ENCODE peak calls at places on chromosome 9, in ten cellular contexts. E, T, O, N, L, J, Q, Z, C and K are unnamed samples.

GRCh38 chr9:116572095-116572748 is 114.9 kb upstream of the TRIM32 start:
- DNase-seq in T (peak), L (peak), Q (peak), N (no peak), C (peak), J (peak), Z (peak), E (peak), O (no peak), K (peak)

GRCh38 chr9:134694368-134694665 is 52.7 kb downstream of the COL5A1 start:
- DNase-seq in L (no peak), T (no peak), O (no peak), E (no peak), Q (no peak), C (no peak), J (no peak), Z (no peak), N (no peak), K (no peak)

GRCh38 chr9:135663451-135663770 is 302 bp downstream of the LCN9 start:
- DNase-seq in Z (no peak), J (no peak), Q (no peak), O (no peak), E (no peak), L (no peak), N (no peak), T (no peak), C (no peak), K (no peak)

GRCh38 chr9:91302831-91303230 is 58.9 kb downstream of the AUH start:
- DNase-seq in Q (no peak), N (no peak), T (peak), L (peak), O (peak), Z (peak), C (no peak), E (no peak), J (peak), K (peak)

GRCh38 chr9:27496134-27496504 is 28.0 kb upstream of the IFNK start:
- DNase-seq in Q (no peak), Z (no peak), N (no peak), O (no peak), L (no peak), C (no peak), E (no peak), J (no peak), T (no peak), K (no peak)

GRCh38 chr9:124869466-124869985 is 7.6 kb downstream of the ARPC5L start:
- DNase-seq in L (no peak), C (peak), O (no peak), E (no peak), N (peak), T (no peak), J (no peak), Z (no peak), Q (no peak), K (no peak)

GRCh38 chr9:19896161-19896560 is 107.3 kb upstream of the SLC24A2 start:
- DNase-seq in C (no peak), T (no peak), Z (no peak), O (no peak), L (no peak), J (no peak), E (no peak), Q (no peak), N (no peak), K (no peak)

GRCh38 chr9:111896942-111897830 is 572 bp downstream of the UGCG start:
- DNase-seq in T (peak), Z (peak), C (no peak), N (peak), Q (peak), E (peak), O (no peak), J (no peak), L (no peak), K (no peak)

GRCh38 chr9:109497193-109498165 is 628 bp downstream of the PTPN3 start:
- DNase-seq in E (no peak), Q (no peak), T (no peak), O (no peak), C (no peak), N (no peak), J (no peak), L (peak), Z (peak), K (no peak)

GRCh38 chr9:9592104-9592503 is 1020.7 kb downstream of the PTPRD start:
- DNase-seq in L (no peak), C (no peak), Q (no peak), T (no peak), J (no peak), Z (no peak), N (no peak), E (no peak), O (no peak), K (no peak)